ENCODE peak calls at places on chromosome 19, in ten cellular contexts. O, S, V, Q, G, Z, W, J, Y and K are unnamed samples.

GRCh38 chr19:31408460-31409124 is 59.4 kb upstream of the TSHZ3 start:
- DNase-seq in O (no peak), S (no peak), V (peak; percentile 62), Q (peak; percentile 9), G (peak; percentile 93), Z (no peak), W (peak; percentile 42), J (peak; percentile 92), Y (peak; percentile 89), K (peak; percentile 87)

GRCh38 chr19:3580156-3580955 is 4.9 kb upstream of the GIPC3 start:
- DNase-seq in O (no peak), S (no peak), V (peak; percentile 78), Q (peak; percentile 96), G (peak; percentile 83), Z (no peak), W (peak; percentile 43), J (peak; percentile 98), Y (no peak), K (peak; percentile 98)

GRCh38 chr19:55247621-55248099 is 11.2 kb downstream of the PPP6R1 start:
- DNase-seq in O (peak; percentile 52), S (no peak), V (no peak), Q (peak; percentile 62), G (peak; percentile 43), Z (no peak), W (peak; percentile 4), J (peak; percentile 58), Y (peak; percentile 74), K (no peak)

GRCh38 chr19:41457241-41457640 is 14.3 kb downstream of the ERICH4 start:
- DNase-seq in O (no peak), S (no peak), V (no peak), Q (no peak), G (no peak), Z (no peak), W (no peak), J (no peak), Y (no peak), K (no peak)

GRCh38 chr19:16627194-16627927 is 643 bp downstream of the MED26 start:
- DNase-seq in O (peak; percentile 64), S (no peak), V (no peak), Q (peak; percentile 13), G (no peak), Z (no peak), W (no peak), J (no peak), Y (no peak), K (no peak)

GRCh38 chr19:30411714-30412113 is 39.5 kb downstream of the ZNF536 start:
- DNase-seq in O (no peak), S (no peak), V (no peak), Q (no peak), G (no peak), Z (no peak), W (no peak), J (no peak), Y (no peak), K (no peak)

GRCh38 chr19:46785054-46785979 is 3.1 kb downstream of the SLC1A5 start:
- DNase-seq in O (no peak), S (no peak), V (no peak), Q (no peak), G (no peak), Z (no peak), W (no peak), J (peak; percentile 16), Y (no peak), K (peak; percentile 38)

GRCh38 chr19:38685666-38686529 is 38.4 kb downstream of the ACTN4 start:
- DNase-seq in O (no peak), S (peak; percentile 90), V (no peak), Q (peak; percentile 81), G (peak; percentile 80), Z (no peak), W (no peak), J (peak; percentile 67), Y (peak; percentile 65), K (peak; percentile 73)

GRCh38 chr19:51372649-51373504 is at the start of gene NKG7:
- DNase-seq in O (peak; percentile 32), S (no peak), V (no peak), Q (no peak), G (no peak), Z (peak; percentile 68), W (no peak), J (no peak), Y (no peak), K (no peak)

GRCh38 chr19:54481326-54481930 is 8.3 kb upstream of the CDC42EP5 start:
- DNase-seq in O (no peak), S (peak; percentile 82), V (no peak), Q (peak; percentile 48), G (no peak), Z (peak; percentile 29), W (no peak), J (peak; percentile 41), Y (peak; percentile 17), K (peak; percentile 33)

GRCh38 chr19:6739884-6740588 is 556 bp downstream of the TRIP10 start:
- DNase-seq in O (peak; percentile 91), S (no peak), V (no peak), Q (peak; percentile 38), G (no peak), Z (no peak), W (no peak), J (no peak), Y (no peak), K (no peak)

GRCh38 chr19:4108767-4109625 is 14.9 kb downstream of the MAP2K2 start:
- DNase-seq in O (no peak), S (no peak), V (no peak), Q (no peak), G (no peak), Z (peak; percentile 22), W (no peak), J (no peak), Y (no peak), K (no peak)

GRCh38 chr19:50513746-50514345 is at the start of gene ASPDH:
- DNase-seq in O (no peak), S (peak; percentile 12), V (no peak), Q (peak; percentile 16), G (no peak), Z (no peak), W (no peak), J (no peak), Y (no peak), K (no peak)

GRCh38 chr19:16398530-16399241 is 73.1 kb downstream of the EPS15L1 start:
- DNase-seq in O (peak; percentile 23), S (peak; percentile 8), V (no peak), Q (peak; percentile 25), G (no peak), Z (no peak), W (no peak), J (no peak), Y (no peak), K (peak; percentile 12)

GRCh38 chr19:10553087-10553667 is 9.5 kb downstream of the ATG4D start:
- DNase-seq in O (peak; percentile 51), S (no peak), V (no peak), Q (no peak), G (no peak), Z (no peak), W (no peak), J (no peak), Y (no peak), K (no peak)

GRCh38 chr19:3672575-3672948 is 27.7 kb downstream of the PIP5K1C start:
- DNase-seq in O (no peak), S (no peak), V (no peak), Q (no peak), G (no peak), Z (no peak), W (no peak), J (no peak), Y (no peak), K (no peak)

GRCh38 chr19:12802267-12803106 is 618 bp downstream of the THSD8 start:
- DNase-seq in O (peak; percentile 65), S (no peak), V (no peak), Q (peak; percentile 9), G (no peak), Z (no peak), W (no peak), J (peak; percentile 10), Y (no peak), K (no peak)

GRCh38 chr19:14459703-14460102 is 15.5 kb downstream of the PTGER1 start:
- DNase-seq in O (no peak), S (no peak), V (no peak), Q (no peak), G (no peak), Z (no peak), W (no peak), J (no peak), Y (no peak), K (no peak)

GRCh38 chr19:619286-620002 is 13.9 kb downstream of the POLRMT start:
- DNase-seq in O (no peak), S (no peak), V (no peak), Q (no peak), G (no peak), Z (no peak), W (no peak), J (no peak), Y (no peak), K (no peak)

GRCh38 chr19:33811246-33811645 is 14.6 kb downstream of the KCTD15 start:
- DNase-seq in O (no peak), S (no peak), V (no peak), Q (no peak), G (no peak), Z (no peak), W (no peak), J (no peak), Y (no peak), K (no peak)

GRCh38 chr19:48881741-48882657 is 9.8 kb downstream of the PPP1R15A start:
- DNase-seq in O (no peak), S (no peak), V (no peak), Q (no peak), G (no peak), Z (no peak), W (no peak), J (no peak), Y (no peak), K (no peak)

GRCh38 chr19:3149526-3150505 is 14.0 kb downstream of the GNA15 start:
- DNase-seq in O (no peak), S (no peak), V (no peak), Q (no peak), G (no peak), Z (no peak), W (no peak), J (no peak), Y (no peak), K (no peak)

GRCh38 chr19:42965204-42965603 is 28.2 kb upstream of the PSG7 start:
- DNase-seq in O (no peak), S (no peak), V (peak; percentile 17), Q (peak; percentile 91), G (peak; percentile 85), Z (no peak), W (no peak), J (peak; percentile 50), Y (peak; percentile 92), K (peak; percentile 87)

GRCh38 chr19:38361633-38362075 is 12.7 kb upstream of the PSMD8 start:
- DNase-seq in O (peak; percentile 79), S (peak; percentile 100), V (no peak), Q (no peak), G (no peak), Z (peak; percentile 69), W (no peak), J (peak; percentile 52), Y (peak; percentile 81), K (peak; percentile 57)

GRCh38 chr19:2575734-2576481 is 100.0 kb downstream of the GADD45B start:
- DNase-seq in O (peak; percentile 94), S (no peak), V (no peak), Q (no peak), G (no peak), Z (no peak), W (peak; percentile 78), J (peak; percentile 96), Y (no peak), K (peak; percentile 69)